ENCODE peak calls at places on chromosomes 3 and 15, in four cellular contexts. L is HepG2, O is GM12878, U is K562. T is an unnamed sample.

GRCh38 chr3:61783993-61784718 is 222.8 kb downstream of the PTPRG start:
- DNase-seq in U (no peak), L (no peak), O (no peak), T (no peak)

GRCh38 chr3:46130631-46131310 is 77.3 kb downstream of the CCR1 start:
- DNase-seq in O (no peak), U (no peak), L (no peak), T (no peak)

GRCh38 chr3:8768364-8769087 is 887 bp downstream of the OXTR start:
- DNase-seq in U (no peak), L (no peak), O (no peak), T (peak)

GRCh38 chr3:180000500-180000899 is 36.2 kb downstream of the PEX5L start:
- DNase-seq in O (no peak), L (no peak), U (no peak), T (no peak)

GRCh38 chr3:194200422-194201060 is 64.6 kb downstream of the HES1 start:
- DNase-seq in U (no peak), L (no peak), O (no peak), T (peak)

GRCh38 chr3:123431658-123432323 is 17.1 kb downstream of the ADCY5 start:
- DNase-seq in U (no peak), L (no peak), O (no peak), T (no peak)

GRCh38 chr3:167671878-167672427 is 18.2 kb upstream of the WDR49 start:
- DNase-seq in U (no peak), L (no peak), O (no peak), T (no peak)

GRCh38 chr3:40116478-40117162 is 192.9 kb upstream of the EIF1B start:
- DNase-seq in L (no peak), U (no peak), O (no peak), T (no peak)

GRCh38 chr3:151581046-151581445 is 120.2 kb upstream of the IGSF10 start:
- DNase-seq in O (no peak), L (no peak), U (no peak), T (no peak)

GRCh38 chr3:129651316-129652202 is 45.1 kb upstream of the PLXND1 start:
- DNase-seq in O (no peak), U (no peak), L (no peak), T (no peak)

GRCh38 chr15:26662226-26662750 is 110.6 kb downstream of the GABRB3 start:
- DNase-seq in U (no peak), L (no peak), O (no peak), T (peak)

GRCh38 chr15:48802867-48803266 is 8.0 kb downstream of the CEP152 start:
- DNase-seq in L (no peak), O (no peak), U (no peak), T (no peak)

GRCh38 chr15:62979252-62979651 is 63.3 kb upstream of the TPM1 start:
- DNase-seq in O (no peak), U (no peak), L (no peak), T (no peak)

GRCh38 chr15:57607570-57608000 is 15.9 kb downstream of the MYZAP start:
- DNase-seq in O (no peak), L (peak), U (no peak), T (no peak)

GRCh38 chr3:152373379-152373778 is 104.7 kb downstream of the MBNL1 start:
- DNase-seq in U (no peak), O (no peak), L (no peak), T (no peak)

GRCh38 chr15:89665449-89666146 is 10.3 kb upstream of the KIF7 start:
- DNase-seq in O (no peak), L (no peak), U (peak), T (peak)

GRCh38 chr3:6862880-6863195 is 1.9 kb downstream of the GRM7 start:
- DNase-seq in O (no peak), L (no peak), U (no peak), T (no peak)

GRCh38 chr3:188176476-188176875 is 22.5 kb downstream of the LPP start:
- DNase-seq in U (no peak), L (no peak), O (no peak), T (no peak)

GRCh38 chr3:196189608-196190347 is 21.4 kb downstream of the ZDHHC19 start:
- DNase-seq in O (no peak), U (no peak), L (no peak), T (peak)

GRCh38 chr3:150407051-150407817 is 864 bp upstream of the TSC22D2 start:
- DNase-seq in O (no peak), L (no peak), U (no peak), T (peak)

GRCh38 chr3:55191911-55192787 is 264.3 kb upstream of the LRTM1 start:
- DNase-seq in U (no peak), O (no peak), L (no peak), T (no peak)

GRCh38 chr3:186258968-186259367 is 103.1 kb downstream of the DGKG start:
- DNase-seq in U (no peak), O (no peak), L (no peak), T (peak)

GRCh38 chr3:188901126-188901525 is 270.6 kb upstream of the TPRG1 start:
- DNase-seq in U (no peak), O (no peak), L (no peak), T (no peak)

DNA sequence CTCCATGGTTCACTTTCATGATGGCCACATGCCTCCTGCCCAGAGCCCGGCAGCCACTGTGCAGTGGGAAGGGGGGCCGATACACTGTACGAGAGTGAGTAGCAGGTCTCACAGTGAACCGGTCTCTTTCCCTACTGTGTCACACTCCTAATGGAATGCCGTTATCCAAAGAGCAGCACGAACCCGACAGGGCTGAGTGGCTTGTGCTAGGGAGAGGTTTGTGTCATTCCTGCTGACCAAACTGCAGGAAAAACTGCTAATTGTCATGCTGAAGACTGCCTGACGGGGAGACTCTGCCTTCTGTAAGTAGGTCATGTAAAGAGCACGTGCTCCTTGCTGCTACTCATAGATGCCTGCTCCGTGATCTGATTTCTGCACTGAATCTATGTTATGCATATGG is 105.1 kb downstream of the ARPP21 start:
- DNase-seq in U (no peak), L (no peak), O (no peak), T (no peak)
- TF ChIP-seq ZBTB33 in U (no peak), L (no peak), O (no peak), T (no peak)

DNA sequence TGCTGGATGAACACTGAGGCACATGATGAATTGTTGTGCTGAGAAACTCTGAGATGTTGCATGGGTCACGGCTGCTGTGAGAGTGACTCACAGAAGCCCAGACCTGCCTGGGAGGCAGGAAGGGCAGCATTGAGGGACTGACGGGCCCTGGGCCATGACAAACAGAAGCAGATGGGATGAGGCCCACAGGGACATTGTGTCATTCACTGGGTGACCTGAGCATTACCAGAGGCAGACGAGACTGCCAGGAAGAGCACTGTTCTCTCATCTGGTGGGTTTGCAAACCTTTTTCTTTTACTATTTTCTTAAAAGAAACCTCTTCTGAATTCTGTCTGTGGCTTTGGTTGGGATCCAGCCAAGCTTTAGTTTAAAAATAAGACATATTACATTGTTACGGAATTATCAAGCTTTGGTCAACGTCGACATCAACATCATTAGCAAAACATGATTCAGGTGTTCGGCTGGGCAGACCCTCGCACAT is 67.8 kb downstream of the BDH1 start:
- DNase-seq in L (peak), O (no peak), U (no peak), T (no peak)
- TF ChIP-seq USF2 in L (no peak), O (no peak), U (no peak), T (no peak)

GRCh38 chr3:53243165-53243564 is 12.7 kb downstream of the TKT start:
- DNase-seq in U (no peak), L (no peak), O (no peak), T (peak)

GRCh38 chr3:53240989-53241972 is 14.5 kb downstream of the TKT start:
- DNase-seq in O (no peak), L (no peak), U (no peak), T (no peak)

GRCh38 chr3:53243785-53244184 is 12.0 kb downstream of the TKT start:
- DNase-seq in U (no peak), L (no peak), O (no peak), T (no peak)

GRCh38 chr3:53242155-53242554 is 13.7 kb downstream of the TKT start:
- DNase-seq in U (no peak), O (no peak), L (no peak), T (no peak)

DNA sequence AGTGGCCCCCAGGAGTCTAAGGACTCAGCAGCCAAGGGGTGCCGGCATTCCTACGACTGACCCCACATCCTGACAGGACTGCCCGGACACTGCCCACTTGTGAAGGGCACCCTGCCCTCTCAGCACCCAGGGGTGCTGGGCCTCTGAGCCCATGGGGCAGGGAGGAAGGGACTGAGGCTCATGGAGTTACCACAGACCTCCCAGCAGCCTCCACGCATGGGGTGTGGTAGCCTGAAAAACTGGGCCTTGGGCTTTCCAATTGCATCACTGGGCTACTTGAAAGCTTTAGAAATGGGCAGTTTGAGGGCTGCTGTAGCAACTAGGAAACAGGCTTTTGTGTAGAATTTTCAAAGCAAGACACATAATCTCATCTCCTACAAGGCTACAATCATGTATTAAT is 13.2 kb downstream of the TKT start:
- DNase-seq in L (no peak), U (no peak), O (no peak), T (no peak)
- TF ChIP-seq ZBTB33 in L (no peak), U (no peak), O (no peak), T (no peak)

GRCh38 chr15:39381517-39381916 is 199.4 kb upstream of the THBS1 start:
- DNase-seq in U (no peak), O (peak), L (no peak), T (no peak)

DNA sequence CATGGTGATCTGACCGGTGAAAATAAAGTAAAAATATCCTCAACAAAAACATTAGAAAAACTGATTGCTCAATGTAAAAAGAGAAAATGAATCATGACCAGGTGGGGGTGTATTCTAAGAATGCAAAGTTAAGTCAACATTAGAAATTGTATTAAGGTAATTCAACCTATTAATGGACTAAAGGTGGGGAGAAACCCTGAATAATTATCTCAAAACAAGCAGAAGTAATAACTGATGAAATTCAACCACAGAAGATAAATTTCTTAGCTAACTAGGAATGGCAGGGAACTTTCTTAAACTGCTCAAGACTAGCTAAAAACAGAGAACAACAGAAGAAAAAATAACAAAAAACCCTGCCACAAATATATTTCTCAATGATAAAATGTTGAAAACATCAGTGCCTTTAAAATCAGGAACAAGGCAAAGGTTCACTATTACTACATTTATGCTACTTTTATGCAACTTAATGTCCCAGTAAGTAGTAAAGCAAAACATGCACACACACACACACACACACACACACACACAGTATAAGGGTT is 204.4 kb upstream of the THBS1 start:
- DNase-seq in L (no peak), O (no peak), U (no peak), T (no peak)
- TF ChIP-seq USF2 in L (no peak), O (no peak), U (no peak), T (no peak)